ENCODE peak calls at places on chromosome X, in six cellular contexts. R, Q, P, K, S and N are unnamed samples.

GRCh38 chrX:72572248-72573157 is at the start of gene HDAC8:
- DNase-seq in S (peak), Q (peak), P (peak), K (peak), R (peak), N (peak)

GRCh38 chrX:70755850-70756249 is 152.7 kb downstream of the TEX11 start:
- DNase-seq in S (no peak), K (peak), P (peak), Q (no peak), R (no peak), N (no peak)

GRCh38 chrX:31658360-31658759 is 586.5 kb upstream of the FTHL17 start:
- DNase-seq in S (peak), K (peak), R (peak), Q (no peak), P (no peak), N (peak)

GRCh38 chrX:30863969-30864368 is 25.1 kb downstream of the TAB3 start:
- DNase-seq in P (no peak), Q (no peak), R (no peak), K (no peak), S (no peak), N (no peak)

GRCh38 chrX:79181401-79181800 is 36.9 kb downstream of the GPR174 start:
- DNase-seq in S (no peak), K (no peak), Q (no peak), P (no peak), R (no peak), N (no peak)

GRCh38 chrX:44731160-44731559 is 112.7 kb upstream of the DUSP21 start:
- DNase-seq in R (peak), P (no peak), Q (no peak), K (no peak), S (no peak), N (peak)

GRCh38 chrX:77448170-77448569 is 981 bp downstream of the FGF16 start:
- DNase-seq in Q (no peak), S (no peak), K (no peak), R (no peak), P (no peak), N (no peak)

GRCh38 chrX:100946521-100946920 is 17.8 kb upstream of the XKRX start:
- DNase-seq in R (no peak), P (no peak), K (no peak), Q (no peak), S (no peak), N (no peak)

GRCh38 chrX:25012433-25012735 is 3.4 kb downstream of the ARX start:
- DNase-seq in S (no peak), P (peak), K (no peak), Q (no peak), R (no peak), N (no peak)

GRCh38 chrX:68997911-68998310 is 167.3 kb downstream of the PJA1 start:
- DNase-seq in K (no peak), Q (peak), R (no peak), S (peak), P (no peak), N (no peak)

GRCh38 chrX:48966796-48967579 is 4.7 kb downstream of the KCND1 start:
- DNase-seq in Q (peak), R (no peak), K (no peak), S (no peak), P (no peak), N (no peak)

GRCh38 chrX:103063918-103064434 is at the start of gene BEX1:
- DNase-seq in K (peak), S (no peak), R (peak), P (peak), Q (peak), N (peak)

GRCh38 chrX:68703849-68704248 is 56.4 kb downstream of the STARD8 start:
- DNase-seq in P (no peak), Q (no peak), K (no peak), R (no peak), S (no peak), N (no peak)

GRCh38 chrX:72105436-72105835 is 26.3 kb downstream of the RTL5 start:
- DNase-seq in R (no peak), S (no peak), P (no peak), Q (no peak), K (peak), N (no peak)

GRCh38 chrX:30304866-30305265 is 4.3 kb downstream of the NR0B1 start:
- DNase-seq in P (no peak), S (no peak), R (peak), Q (no peak), K (no peak), N (no peak)

GRCh38 chrX:38669425-38669824 is 108.1 kb downstream of the TSPAN7 start:
- DNase-seq in P (no peak), R (no peak), Q (no peak), K (peak), S (no peak), N (no peak)

GRCh38 chrX:136528645-136529315 is 3.2 kb upstream of the VGLL1 start:
- DNase-seq in S (no peak), P (peak), Q (no peak), R (no peak), K (no peak), N (no peak)

GRCh38 chrX:68832516-68833447 is 4.0 kb downstream of the EFNB1 start:
- DNase-seq in S (no peak), P (peak), Q (no peak), K (no peak), R (no peak), N (no peak)

GRCh38 chrX:42414057-42414456 is 363.9 kb downstream of the PPP1R2C start:
- DNase-seq in K (no peak), S (no peak), Q (no peak), R (no peak), P (no peak), N (no peak)

GRCh38 chrX:9231491-9231890 is 197.6 kb upstream of the FAM9B start:
- DNase-seq in S (no peak), Q (peak), P (no peak), R (no peak), K (no peak), N (no peak)

GRCh38 chrX:19824603-19825002 is 62.8 kb downstream of the SH3KBP1 start:
- DNase-seq in K (no peak), R (no peak), S (no peak), Q (peak), P (no peak), N (no peak)

GRCh38 chrX:97672138-97672537 is 788.4 kb downstream of the RPA4 start:
- DNase-seq in P (no peak), R (no peak), S (no peak), K (no peak), Q (no peak), N (no peak)

GRCh38 chrX:112341598-112341997 is 259.0 kb upstream of the TRPC5 start:
- DNase-seq in K (no peak), R (peak), P (no peak), Q (no peak), S (no peak), N (no peak)

GRCh38 chrX:50100188-50100587 is 100.6 kb downstream of the AKAP4 start:
- DNase-seq in P (peak), K (peak), Q (no peak), S (peak), R (peak), N (peak)

GRCh38 chrX:41333994-41334865 is at the start of gene DDX3X:
- DNase-seq in S (peak), K (peak), P (peak), Q (peak), R (peak), N (peak)

GRCh38 chrX:9566150-9566621 is 101.3 kb downstream of the TBL1X start:
- DNase-seq in K (peak), R (peak), Q (peak), P (no peak), S (peak), N (peak)

GRCh38 chrX:81241753-81242152 is 39.9 kb downstream of the SH3BGRL start:
- DNase-seq in S (no peak), R (no peak), K (no peak), Q (no peak), P (no peak), N (no peak)

GRCh38 chrX:104122829-104123228 is 10.5 kb downstream of the ZCCHC18 start:
- DNase-seq in Q (no peak), K (peak), S (peak), R (no peak), P (no peak), N (no peak)

GRCh38 chrX:23883737-23884354 is 23.9 kb downstream of the APOO start:
- DNase-seq in K (no peak), Q (peak), S (peak), R (peak), P (peak), N (peak)
- H3K27ac ChIP-seq in K (no peak), Q (peak), S (peak), R (peak), P (no peak), N (peak)

DNA sequence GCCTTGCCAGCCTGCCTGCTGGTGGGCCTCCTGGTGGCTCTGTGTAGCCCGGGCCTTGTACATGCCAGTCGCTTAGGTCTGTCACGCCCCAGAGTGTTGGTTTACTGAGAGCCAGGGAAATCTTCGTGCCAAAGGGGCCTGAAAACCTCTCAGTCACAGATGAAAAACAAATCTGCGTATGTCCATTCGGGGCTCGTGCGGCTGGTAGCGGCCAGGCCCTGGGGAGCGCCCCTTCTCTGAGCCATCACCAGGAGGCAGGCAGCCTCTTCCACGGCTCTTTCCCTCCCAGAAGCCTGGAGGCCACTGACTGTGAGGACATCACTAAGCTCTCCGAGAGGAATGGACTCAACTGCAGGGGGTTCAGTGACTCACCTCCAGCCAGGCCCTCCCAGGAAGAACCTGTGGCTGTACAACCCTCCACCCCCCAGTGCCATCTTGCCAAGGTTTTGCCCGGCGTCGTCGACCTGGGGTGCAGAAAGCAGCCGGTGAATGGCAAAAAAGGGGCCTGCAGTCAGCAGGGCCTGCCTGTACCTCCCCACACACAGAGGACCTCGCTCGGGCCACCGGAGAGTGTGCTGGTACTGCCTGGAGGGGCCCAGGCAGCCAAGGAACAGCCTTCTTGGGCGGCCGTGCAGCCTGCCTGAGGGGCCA is 162.2 kb downstream of the BCOR start:
- DNase-seq in S (no peak), R (no peak), K (no peak), P (peak), Q (peak), N (no peak)
- H3K27ac ChIP-seq in S (no peak), R (no peak), K (no peak), P (no peak), Q (no peak), N (no peak)

GRCh38 chrX:23504895-23505294 is 162.4 kb upstream of the PRDX4 start:
- DNase-seq in K (no peak), S (no peak), P (no peak), R (no peak), Q (no peak), N (no peak)
- H3K27ac ChIP-seq in K (no peak), S (no peak), P (no peak), R (peak), Q (no peak), N (no peak)

GRCh38 chrX:154365997-154366665 is 8.3 kb downstream of the FLNA start:
- DNase-seq in S (no peak), P (no peak), R (no peak), Q (no peak), K (no peak), N (no peak)

GRCh38 chrX:154368630-154369452 is 5.6 kb downstream of the FLNA start:
- DNase-seq in R (peak), K (peak), S (peak), Q (peak), P (peak), N (peak)

GRCh38 chrX:154365052-154365600 is 9.3 kb downstream of the FLNA start:
- DNase-seq in Q (no peak), P (no peak), S (no peak), K (no peak), R (no peak), N (no peak)

GRCh38 chrX:154367474-154368308 is 6.7 kb downstream of the FLNA start:
- DNase-seq in Q (no peak), P (no peak), S (no peak), K (no peak), R (no peak), N (no peak)

DNA sequence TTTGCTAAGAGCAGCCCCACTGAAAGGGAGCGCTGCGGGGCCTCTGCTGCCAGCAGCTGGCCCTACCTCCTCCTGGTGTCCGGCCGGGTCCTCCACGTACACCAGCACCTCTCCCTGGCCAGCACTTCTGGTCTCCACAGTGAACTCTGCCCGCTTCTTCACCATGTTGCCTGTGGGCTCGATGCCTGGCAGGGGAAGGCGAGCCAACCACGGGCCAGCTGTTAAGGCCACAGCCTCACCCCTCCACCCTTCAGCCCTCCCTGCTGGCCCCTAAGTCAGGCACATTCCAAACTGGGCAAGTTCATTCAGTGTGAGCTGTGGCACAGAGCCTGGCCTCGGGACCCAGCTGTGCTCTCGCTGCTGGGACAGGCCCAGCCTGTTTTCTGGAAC is 7.8 kb downstream of the FLNA start:
- DNase-seq in S (no peak), Q (no peak), R (no peak), K (no peak), P (no peak), N (no peak)
- H3K27ac ChIP-seq in S (no peak), Q (no peak), R (peak), K (peak), P (no peak), N (no peak)

GRCh38 chrX:150767475-150768131 is 74.4 kb downstream of the MTMR1 start:
- DNase-seq in Q (peak), R (peak), K (peak), S (no peak), P (peak), N (peak)
- H3K27ac ChIP-seq in Q (peak), R (peak), K (no peak), S (no peak), P (no peak), N (no peak)

GRCh38 chrX:134180566-134180965 is 56.4 kb upstream of the CCDC160 start:
- DNase-seq in R (no peak), P (no peak), S (no peak), K (no peak), Q (no peak), N (no peak)
- H3K27ac ChIP-seq in R (no peak), P (peak), S (no peak), K (no peak), Q (no peak), N (no peak)

DNA sequence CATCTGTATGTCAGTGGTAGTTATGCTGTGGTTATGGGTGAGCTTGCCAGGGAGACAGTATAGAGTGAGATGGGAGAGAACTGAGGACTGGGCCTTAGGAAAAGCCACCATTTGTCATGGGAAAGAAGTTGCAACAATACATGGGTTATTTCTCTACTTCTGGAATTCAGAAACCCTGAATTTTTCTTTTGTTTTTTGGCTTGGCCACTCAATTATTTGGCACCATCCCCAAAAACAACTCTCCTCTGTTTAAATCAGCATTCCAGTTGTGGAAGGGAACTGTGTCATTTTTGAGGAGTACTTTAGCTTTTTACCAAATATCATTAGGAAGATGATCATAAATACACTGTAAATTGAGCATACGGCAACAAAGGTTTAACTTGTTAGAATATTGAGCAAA is 41.1 kb upstream of the ACSL4 start:
- DNase-seq in Q (no peak), S (no peak), R (no peak), P (no peak), K (no peak), N (no peak)
- H3K27ac ChIP-seq in Q (peak), S (no peak), R (no peak), P (no peak), K (no peak), N (no peak)

GRCh38 chrX:153930011-153930910 is 4.2 kb upstream of the ARHGAP4 start:
- DNase-seq in S (no peak), Q (no peak), P (no peak), R (no peak), K (no peak), N (no peak)
- H3K27ac ChIP-seq in S (peak), Q (no peak), P (no peak), R (peak), K (no peak), N (no peak)